ENCODE peak calls at places on chromosomes 3 and 15, in eight cellular contexts. V, T, Q, Y, D, P, N and B are unnamed samples.
A peak's percentile ranks its signal among the peaks of the same experiment; 100 is the strongest.

GRCh38 chr3:172647823-172648222 is 63.0 kb downstream of the NCEH1 start:
- DNase-seq in V (no peak), T (no peak), Q (no peak), Y (no peak), D (no peak), P (no peak), N (no peak), B (peak; percentile 12)

GRCh38 chr3:52372822-52373504 is 56.8 kb downstream of the DNAH1 start:
- DNase-seq in V (no peak), T (peak; percentile 84), Q (no peak), Y (no peak), D (no peak), P (peak; percentile 43), N (no peak), B (no peak)

GRCh38 chr15:63599401-63600000 is 2.3 kb downstream of the FBXL22 start:
- DNase-seq in V (peak; percentile 81), T (peak; percentile 53), Q (peak; percentile 59), Y (no peak), D (no peak), P (peak; percentile 59), N (peak; percentile 55), B (peak; percentile 51)

GRCh38 chr3:103410231-103410630 is 975.4 kb downstream of the ZPLD1 start:
- DNase-seq in V (no peak), T (no peak), Q (no peak), Y (no peak), D (no peak), P (no peak), N (no peak), B (no peak)

GRCh38 chr3:126287536-126288181 is 69.5 kb downstream of the KLF15 start:
- DNase-seq in V (peak; percentile 92), T (peak; percentile 86), Q (peak; percentile 77), Y (peak; percentile 61), D (no peak), P (no peak), N (peak; percentile 79), B (peak; percentile 61)

GRCh38 chr3:94221829-94222228 is 159.0 kb downstream of the NSUN3 start:
- DNase-seq in V (no peak), T (no peak), Q (no peak), Y (no peak), D (no peak), P (no peak), N (no peak), B (no peak)

GRCh38 chr3:124563376-124563775 is 166.9 kb upstream of the UMPS start:
- DNase-seq in V (no peak), T (no peak), Q (no peak), Y (peak; percentile 30), D (no peak), P (no peak), N (peak; percentile 49), B (no peak)

GRCh38 chr3:134347516-134347915 is 26.7 kb downstream of the AMOTL2 start:
- DNase-seq in V (no peak), T (no peak), Q (no peak), Y (no peak), D (no peak), P (no peak), N (no peak), B (no peak)

GRCh38 chr15:68209735-68210408 is 4.7 kb upstream of the CALML4 start:
- DNase-seq in V (no peak), T (peak; percentile 87), Q (no peak), Y (no peak), D (no peak), P (peak; percentile 33), N (no peak), B (no peak)

GRCh38 chr3:12870942-12871341 is 29.6 kb upstream of the RPL32 start:
- DNase-seq in V (no peak), T (peak; percentile 21), Q (no peak), Y (no peak), D (no peak), P (no peak), N (peak; percentile 74), B (no peak)

GRCh38 chr15:73909616-73910015 is 16.6 kb upstream of the LOXL1 start:
- DNase-seq in V (no peak), T (no peak), Q (no peak), Y (no peak), D (no peak), P (no peak), N (no peak), B (no peak)

GRCh38 chr3:21839181-21839580 is 88.2 kb upstream of the ZNF385D start:
- DNase-seq in V (no peak), T (no peak), Q (no peak), Y (no peak), D (peak; percentile 51), P (no peak), N (no peak), B (no peak)

GRCh38 chr3:149332781-149333517 is 487 bp downstream of the TM4SF18 start:
- DNase-seq in V (no peak), T (no peak), Q (no peak), Y (peak; percentile 19), D (no peak), P (no peak), N (no peak), B (no peak)

GRCh38 chr15:78923480-78924360 is 21.1 kb downstream of the CTSH start:
- DNase-seq in V (no peak), T (no peak), Q (no peak), Y (no peak), D (no peak), P (no peak), N (no peak), B (peak; percentile 65)

GRCh38 chr3:69775751-69776150 is 36.5 kb downstream of the MITF start:
- DNase-seq in V (no peak), T (no peak), Q (no peak), Y (no peak), D (no peak), P (no peak), N (no peak), B (no peak)

GRCh38 chr3:188150982-188151381 is 3.0 kb upstream of the LPP start:
- DNase-seq in V (no peak), T (no peak), Q (no peak), Y (peak; percentile 44), D (no peak), P (no peak), N (no peak), B (no peak)

GRCh38 chr3:21894459-21895083 is 143.6 kb upstream of the ZNF385D start:
- DNase-seq in V (no peak), T (no peak), Q (peak; percentile 49), Y (peak; percentile 35), D (no peak), P (no peak), N (no peak), B (peak; percentile 6)

GRCh38 chr3:158330820-158331219 is 220.9 kb downstream of the RSRC1 start:
- DNase-seq in V (no peak), T (no peak), Q (peak; percentile 18), Y (peak; percentile 25), D (no peak), P (no peak), N (no peak), B (no peak)

GRCh38 chr3:126567696-126568438 is 9.1 kb upstream of the C3orf22 start:
- DNase-seq in V (no peak), T (no peak), Q (no peak), Y (no peak), D (no peak), P (no peak), N (no peak), B (peak; percentile 37)

GRCh38 chr3:27302891-27303290 is 66.3 kb downstream of the NEK10 start:
- DNase-seq in V (no peak), T (no peak), Q (no peak), Y (no peak), D (no peak), P (no peak), N (no peak), B (no peak)

GRCh38 chr3:11201246-11202024 is 47.1 kb downstream of the HRH1 start:
- DNase-seq in V (no peak), T (no peak), Q (peak; percentile 55), Y (peak; percentile 69), D (no peak), P (no peak), N (no peak), B (no peak)

GRCh38 chr3:123595396-123595795 is 10.5 kb upstream of the HACD2 start:
- DNase-seq in V (no peak), T (no peak), Q (no peak), Y (no peak), D (no peak), P (no peak), N (no peak), B (no peak)

GRCh38 chr15:60865507-60865906 is 363.6 kb downstream of the RORA start:
- DNase-seq in V (no peak), T (no peak), Q (peak; percentile 14), Y (peak; percentile 93), D (peak; percentile 68), P (no peak), N (no peak), B (no peak)

GRCh38 chr3:48466386-48467109 is 20.0 kb downstream of the ATRIP start:
- DNase-seq in V (no peak), T (peak; percentile 57), Q (no peak), Y (no peak), D (no peak), P (peak; percentile 47), N (no peak), B (no peak)

GRCh38 chr15:65290228-65290627 is 3.5 kb upstream of the PARP16 start:
- DNase-seq in V (no peak), T (no peak), Q (no peak), Y (no peak), D (no peak), P (no peak), N (no peak), B (no peak)

GRCh38 chr15:86829251-86829650 is 749.6 kb downstream of the AGBL1 start:
- DNase-seq in V (no peak), T (no peak), Q (no peak), Y (no peak), D (no peak), P (no peak), N (no peak), B (no peak)

GRCh38 chr15:93027413-93027812 is 61.6 kb downstream of the RGMA start:
- DNase-seq in V (no peak), T (no peak), Q (peak; percentile 28), Y (no peak), D (no peak), P (no peak), N (no peak), B (no peak)

GRCh38 chr15:62492900-62493299 is 327.8 kb upstream of the C2CD4B start:
- DNase-seq in V (no peak), T (no peak), Q (no peak), Y (no peak), D (no peak), P (no peak), N (no peak), B (no peak)

GRCh38 chr3:177318559-177318958 is 121.3 kb upstream of the TBL1XR1 start:
- DNase-seq in V (no peak), T (no peak), Q (no peak), Y (no peak), D (no peak), P (no peak), N (no peak), B (no peak)

GRCh38 chr3:14935577-14936345 is 11.6 kb upstream of the NR2C2 start:
- DNase-seq in V (no peak), T (no peak), Q (no peak), Y (no peak), D (no peak), P (no peak), N (no peak), B (no peak)

GRCh38 chr3:13767896-13768295 is 112.0 kb downstream of the WNT7A start:
- DNase-seq in V (no peak), T (no peak), Q (no peak), Y (no peak), D (no peak), P (no peak), N (no peak), B (no peak)

GRCh38 chr15:90598679-90599078 is 69.0 kb downstream of the CRTC3 start:
- DNase-seq in V (no peak), T (no peak), Q (no peak), Y (no peak), D (no peak), P (no peak), N (no peak), B (no peak)

GRCh38 chr15:71577071-71577470 is 233.3 kb upstream of the NR2E3 start:
- DNase-seq in V (no peak), T (no peak), Q (no peak), Y (no peak), D (no peak), P (no peak), N (no peak), B (no peak)

GRCh38 chr3:152289708-152290107 is 21.0 kb downstream of the MBNL1 start:
- DNase-seq in V (no peak), T (no peak), Q (no peak), Y (no peak), D (no peak), P (no peak), N (no peak), B (no peak)